ENCODE peak calls at places on chromosomes 4 and X, in seven cellular contexts. Y, W, G, F, T, B and D are unnamed samples.

GRCh38 chr4:61389640-61390039 is 189.5 kb downstream of the ADGRL3 start:
- DNase-seq in Y (no peak), W (no peak), G (no peak), F (no peak), T (no peak), B (no peak), D (no peak)

GRCh38 chr4:41024556-41025491 is 189.5 kb downstream of the APBB2 start:
- DNase-seq in Y (peak; percentile 51), W (no peak), G (no peak), F (no peak), T (no peak), B (no peak), D (no peak)

GRCh38 chr4:120064887-120065286 is 1.8 kb downstream of the MAD2L1 start:
- DNase-seq in Y (no peak), W (no peak), G (no peak), F (no peak), T (no peak), B (no peak), D (no peak)

GRCh38 chr4:101315786-101316185 is 31.5 kb downstream of the PPP3CA start:
- DNase-seq in Y (no peak), W (no peak), G (no peak), F (no peak), T (no peak), B (no peak), D (no peak)

GRCh38 chr4:27714073-27714472 is 853.4 kb downstream of the STIM2 start:
- DNase-seq in Y (no peak), W (no peak), G (no peak), F (no peak), T (no peak), B (no peak), D (no peak)

GRCh38 chrX:100829730-100830129 is 9.5 kb downstream of the CSTF2 start:
- DNase-seq in Y (no peak), W (no peak), G (no peak), F (no peak), T (no peak), B (peak; percentile 45), D (no peak)

GRCh38 chr4:147103403-147103946 is 157.8 kb upstream of the TTC29 start:
- DNase-seq in Y (no peak), W (no peak), G (no peak), F (no peak), T (no peak), B (no peak), D (no peak)

GRCh38 chrX:9867753-9868152 is 81.5 kb downstream of the SHROOM2 start:
- DNase-seq in Y (no peak), W (no peak), G (no peak), F (no peak), T (no peak), B (no peak), D (no peak)

GRCh38 chrX:13868481-13869040 is 51.7 kb upstream of the GPM6B start:
- DNase-seq in Y (no peak), W (no peak), G (no peak), F (no peak), T (no peak), B (no peak), D (no peak)

GRCh38 chr4:3267576-3268394 is 18.8 kb downstream of the MSANTD1 start:
- DNase-seq in Y (no peak), W (no peak), G (no peak), F (no peak), T (no peak), B (no peak), D (peak; percentile 27)

DNA sequence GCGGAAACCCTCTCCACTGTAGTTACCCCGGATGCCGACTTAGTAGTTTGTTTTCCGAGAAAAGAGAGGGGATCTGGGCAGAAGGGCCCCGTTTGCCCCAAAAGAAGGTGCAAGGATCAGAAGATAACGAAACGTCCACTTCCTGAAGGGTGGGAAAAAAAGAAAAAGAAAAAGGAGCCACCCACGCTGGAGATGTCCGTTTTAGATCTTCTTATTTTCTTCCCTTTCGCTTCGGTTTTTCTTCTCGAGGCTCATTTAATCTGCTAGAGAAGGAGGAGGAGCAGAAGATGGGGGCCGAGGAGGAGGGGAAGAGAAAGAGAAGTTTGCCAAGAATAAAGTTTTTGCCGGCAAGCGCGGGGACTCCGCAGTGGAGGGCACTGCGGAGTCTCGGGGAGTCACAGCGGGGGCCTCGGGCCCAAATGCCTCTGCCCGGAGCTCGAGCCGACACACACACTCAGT is 490 bp downstream of the LEF1 start:
- DNase-seq in Y (no peak), W (no peak), G (no peak), F (no peak), T (no peak), B (no peak), D (no peak)
- TF ChIP-seq JUND in Y (no peak), W (no peak), G (no peak), F (no peak), T (no peak), B (no peak), D (no peak)

GRCh38 chr4:32929738-32930688 is 2209.8 kb downstream of the PCDH7 start:
- DNase-seq in Y (no peak), W (no peak), G (no peak), F (no peak), T (no peak), B (no peak), D (no peak)
- TF ChIP-seq JUND in Y (no peak), W (no peak), G (no peak), F (no peak), T (no peak), B (no peak), D (no peak)

GRCh38 chr4:109848501-109848900 is 594 bp downstream of the LRIT3 start:
- DNase-seq in Y (no peak), W (no peak), G (no peak), F (no peak), T (no peak), B (no peak), D (no peak)

GRCh38 chr4:109846395-109847098 is 1.4 kb upstream of the LRIT3 start:
- DNase-seq in Y (no peak), W (no peak), G (no peak), F (no peak), T (no peak), B (no peak), D (no peak)

GRCh38 chr4:109847896-109848442 is at the start of gene LRIT3:
- DNase-seq in Y (no peak), W (no peak), G (no peak), F (no peak), T (no peak), B (no peak), D (no peak)

GRCh38 chr4:109850601-109851000 is 2.7 kb downstream of the LRIT3 start:
- DNase-seq in Y (no peak), W (no peak), G (no peak), F (no peak), T (no peak), B (no peak), D (no peak)
- TF ChIP-seq JUND in Y (no peak), W (no peak), G (no peak), F (no peak), T (no peak), B (no peak), D (no peak)

GRCh38 chrX:107676559-107677378 is 48.5 kb downstream of the PRPS1 start:
- DNase-seq in Y (peak; percentile 78), W (no peak), G (peak; percentile 62), F (no peak), T (peak; percentile 69), B (no peak), D (peak; percentile 89)

GRCh38 chrX:107675365-107675654 is 47.0 kb downstream of the PRPS1 start:
- DNase-seq in Y (no peak), W (no peak), G (no peak), F (no peak), T (no peak), B (no peak), D (no peak)

GRCh38 chrX:107677501-107677901 is 49.2 kb downstream of the PRPS1 start:
- DNase-seq in Y (no peak), W (no peak), G (no peak), F (no peak), T (no peak), B (no peak), D (no peak)

GRCh38 chrX:107674480-107675364 is 46.4 kb downstream of the PRPS1 start:
- DNase-seq in Y (no peak), W (no peak), G (no peak), F (no peak), T (peak; percentile 35), B (no peak), D (no peak)

DNA sequence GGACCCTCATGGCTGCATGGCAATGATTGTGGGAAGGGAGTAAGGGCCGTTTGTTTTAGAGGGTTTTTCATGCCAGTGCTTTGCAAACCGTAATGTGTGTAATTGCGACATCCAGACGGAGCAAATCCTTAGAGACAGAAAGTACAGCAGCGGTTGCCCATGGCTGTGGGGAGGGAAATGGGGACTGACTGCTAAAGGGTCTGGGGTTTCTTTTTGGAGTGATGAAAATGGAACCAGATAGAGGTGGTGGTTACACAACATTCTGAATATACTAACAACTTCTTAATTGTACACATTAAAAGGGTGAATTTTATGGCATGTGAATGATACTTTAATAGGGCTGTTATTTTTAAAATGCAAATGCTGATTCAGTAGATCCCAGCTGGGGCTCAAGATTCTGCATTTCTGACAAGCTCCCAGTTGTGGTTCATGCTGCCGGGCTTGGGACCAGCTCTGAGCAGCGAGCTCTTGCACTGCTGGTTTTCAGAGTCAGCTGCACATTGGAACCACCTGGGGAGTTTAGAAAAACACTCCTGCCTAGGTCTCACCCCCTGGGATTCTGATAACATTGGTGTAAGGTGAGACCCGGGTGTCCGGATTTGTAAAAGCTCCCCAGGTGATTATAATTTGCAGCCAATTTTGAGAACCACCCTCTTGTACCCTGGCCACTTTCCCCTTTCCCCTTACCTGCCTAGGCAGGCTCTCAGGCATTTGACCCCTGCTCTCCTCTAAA is 47.7 kb downstream of the PRPS1 start:
- DNase-seq in Y (no peak), W (no peak), G (no peak), F (no peak), T (no peak), B (no peak), D (no peak)
- TF ChIP-seq JUND in Y (no peak), W (no peak), G (no peak), F (no peak), T (no peak), B (no peak), D (no peak)